ENCODE peak calls at places on chromosomes 6 and 20, in four cellular contexts. I is astrocyte, J is Calu3, W is progenitor cell of endocrine pancreas. H is an unnamed sample.

GRCh38 chr6:98118357-98119045 is 715.9 kb upstream of the POU3F2 start:
- DNase-seq in I (no peak), J (no peak), W (no peak), H (no peak)

GRCh38 chr6:126180585-126180984 is 159.3 kb upstream of the CENPW start:
- DNase-seq in I (peak), J (peak), W (no peak), H (no peak)

GRCh38 chr6:166465671-166466087 is 82.9 kb upstream of the MPC1 start:
- DNase-seq in I (peak), J (no peak), W (no peak), H (no peak)

GRCh38 chr6:129730477-129731165 is 20.6 kb upstream of the ARHGAP18 start:
- DNase-seq in I (no peak), J (peak), W (no peak), H (no peak)

GRCh38 chr6:27126046-27126814 is 121.3 kb upstream of the PRSS16 start:
- DNase-seq in I (no peak), J (no peak), W (no peak), H (no peak)

GRCh38 chr6:80457044-80457933 is 350.8 kb downstream of the BCKDHB start:
- DNase-seq in I (peak), J (peak), W (no peak), H (no peak)

GRCh38 chr20:23152308-23152892 is 66.3 kb upstream of the CD93 start:
- DNase-seq in I (peak), J (no peak), W (no peak), H (no peak)

GRCh38 chr6:47646689-47647088 is 51.7 kb upstream of the ADGRF4 start:
- DNase-seq in I (no peak), J (no peak), W (no peak), H (no peak)

GRCh38 chr6:53309897-53310291 is 38.9 kb downstream of the ELOVL5 start:
- DNase-seq in I (no peak), J (no peak), W (no peak), H (no peak)

GRCh38 chr6:17281497-17282481 is 628 bp downstream of the RBM24 start:
- DNase-seq in I (peak), J (no peak), W (peak), H (peak)

GRCh38 chr6:84059082-84059481 is 25.5 kb downstream of the MRAP2 start:
- DNase-seq in I (no peak), J (no peak), W (no peak), H (no peak)

GRCh38 chr6:97726378-97726777 is 443.4 kb upstream of the MMS22L start:
- DNase-seq in I (peak), J (no peak), W (no peak), H (no peak)

GRCh38 chr6:40338306-40338705 is 248.9 kb downstream of the LRFN2 start:
- DNase-seq in I (no peak), J (no peak), W (no peak), H (no peak)

GRCh38 chr6:98921038-98921437 is 26.7 kb downstream of the FBXL4 start:
- DNase-seq in I (no peak), J (no peak), W (no peak), H (no peak)

GRCh38 chr6:109892451-109893435 is 85.4 kb upstream of the GPR6 start:
- DNase-seq in I (no peak), J (peak), W (no peak), H (no peak)

GRCh38 chr20:9301129-9302072 is 213.0 kb upstream of the LAMP5 start:
- DNase-seq in I (peak), J (peak), W (no peak), H (no peak)

GRCh38 chr20:43959079-43959919 is 44.6 kb downstream of the TOX2 start:
- DNase-seq in I (no peak), J (no peak), W (no peak), H (no peak)

GRCh38 chr6:12911387-12911960 is 194.9 kb downstream of the PHACTR1 start:
- DNase-seq in I (peak), J (no peak), W (no peak), H (peak)

GRCh38 chr6:104952911-104953409 is 3.9 kb upstream of the LIN28B start:
- DNase-seq in I (no peak), J (no peak), W (no peak), H (peak)

GRCh38 chr6:57044568-57044967 is 1.9 kb upstream of the KIAA1586 start:
- DNase-seq in I (no peak), J (no peak), W (no peak), H (no peak)

GRCh38 chr6:57038906-57039305 is 7.6 kb upstream of the KIAA1586 start:
- DNase-seq in I (no peak), J (no peak), W (no peak), H (no peak)

GRCh38 chr6:57035549-57035948 is 10.9 kb upstream of the KIAA1586 start:
- DNase-seq in I (no peak), J (no peak), W (no peak), H (no peak)

GRCh38 chr6:57040011-57040410 is 6.5 kb upstream of the KIAA1586 start:
- DNase-seq in I (no peak), J (peak), W (no peak), H (no peak)
- TF ChIP-seq CTCF in I (no peak), J (peak), W (no peak), H (no peak)

GRCh38 chr6:156564128-156564806 is 212.9 kb upstream of the ARID1B start:
- DNase-seq in I (peak), J (peak), W (peak), H (peak)
- TF ChIP-seq CTCF in I (peak), J (peak), W (peak), H (peak)

DNA sequence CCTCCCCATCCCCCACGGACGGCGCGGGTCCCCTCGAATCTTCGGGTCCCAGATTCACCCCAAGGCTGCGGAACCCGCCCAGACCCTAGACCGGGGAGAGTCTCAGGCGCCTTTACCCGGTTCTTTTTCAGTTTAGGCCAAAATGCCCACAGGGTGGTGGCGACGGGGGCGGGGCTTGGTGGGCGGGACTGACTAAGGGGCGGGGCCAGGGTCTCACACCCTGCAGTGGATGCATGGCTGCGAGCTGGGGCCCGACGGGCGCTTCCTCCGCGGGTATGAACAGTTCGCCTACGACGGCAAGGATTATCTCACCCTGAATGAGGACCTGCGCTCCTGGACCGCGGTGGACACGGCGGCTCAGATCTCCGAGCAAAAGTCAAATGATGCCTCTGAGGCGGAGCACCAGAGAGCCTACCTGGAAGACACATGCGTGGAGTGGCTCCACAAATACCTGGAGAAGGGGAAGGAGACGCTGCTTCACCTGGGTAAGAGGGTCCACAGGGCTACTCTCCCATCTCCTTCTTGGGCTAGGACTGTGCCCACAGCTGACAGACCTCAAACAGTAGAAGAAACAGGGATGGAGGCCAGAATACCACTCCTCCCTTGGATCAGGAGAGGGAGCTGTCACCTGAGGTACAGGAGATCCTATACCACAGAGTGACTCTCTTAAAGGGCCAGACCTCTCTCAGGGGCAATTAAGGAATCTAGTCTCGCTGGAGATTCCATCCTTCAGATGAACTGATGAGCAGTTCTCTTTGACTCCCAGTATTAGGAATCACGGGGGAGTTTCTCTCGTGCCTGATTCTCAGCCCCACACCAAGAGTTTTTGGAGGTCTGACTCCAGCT is 945 bp downstream of the HLA-E start:
- DNase-seq in I (peak), J (peak), W (peak), H (peak)
- TF ChIP-seq CTCF in I (no peak), J (no peak), W (no peak), H (no peak)

GRCh38 chr6:73314577-73315492 is 39.2 kb downstream of the DPPA5 start:
- DNase-seq in I (no peak), J (no peak), W (no peak), H (no peak)

GRCh38 chr6:73309784-73310502 is 44.1 kb downstream of the DPPA5 start:
- DNase-seq in I (peak), J (peak), W (peak), H (peak)

GRCh38 chr6:73309534-73309783 is 44.6 kb downstream of the DPPA5 start:
- DNase-seq in I (no peak), J (no peak), W (no peak), H (no peak)

GRCh38 chr6:73308712-73309533 is 45.2 kb downstream of the DPPA5 start:
- DNase-seq in I (no peak), J (peak), W (no peak), H (peak)
- TF ChIP-seq CTCF in I (no peak), J (no peak), W (peak), H (no peak)

DNA sequence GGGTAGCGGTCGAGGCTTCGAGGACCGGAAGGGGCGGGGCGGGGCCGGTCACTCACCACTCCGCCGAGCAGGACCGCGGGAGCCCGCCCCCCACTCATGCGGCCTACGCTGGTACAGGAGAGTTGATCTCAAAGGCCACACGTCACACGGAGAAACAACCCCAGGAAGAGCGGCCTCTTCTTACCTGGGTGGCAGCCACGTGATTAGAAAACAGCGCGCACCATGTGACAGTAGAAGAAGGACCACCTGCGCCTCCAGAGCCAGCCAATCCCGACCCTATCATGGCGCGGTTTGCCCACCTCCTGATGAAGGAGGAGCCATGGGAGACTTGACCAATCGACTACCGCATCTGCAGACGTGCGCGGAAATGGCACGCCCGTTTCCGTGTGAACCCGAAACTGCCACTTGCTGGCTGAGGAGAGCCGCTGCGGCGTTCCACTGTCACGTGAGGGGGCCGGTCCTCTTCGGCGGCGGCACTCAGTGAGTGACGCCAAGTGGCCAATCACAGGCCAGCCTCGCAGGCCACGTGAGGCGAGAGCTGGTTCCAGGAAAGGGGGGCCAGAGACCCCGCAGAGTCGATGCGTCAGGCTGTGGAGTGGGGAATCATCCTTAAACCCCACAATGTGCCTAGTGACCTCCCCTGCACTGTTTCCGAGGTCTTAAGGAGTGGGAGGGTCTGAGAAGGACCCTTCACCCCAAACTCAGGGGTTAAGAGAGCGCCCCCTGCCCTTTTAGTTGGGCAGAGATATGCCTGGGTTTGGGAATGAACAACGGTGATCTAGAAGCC is at the start of gene CUTA:
- DNase-seq in I (peak), J (peak), W (peak), H (peak)
- TF ChIP-seq CTCF in I (no peak), J (peak), W (peak), H (peak)

GRCh38 chr6:70289299-70289698 is 13.6 kb downstream of the COL9A1 start:
- DNase-seq in I (no peak), J (peak), W (no peak), H (no peak)
- TF ChIP-seq CTCF in I (no peak), J (peak), W (peak), H (no peak)

DNA sequence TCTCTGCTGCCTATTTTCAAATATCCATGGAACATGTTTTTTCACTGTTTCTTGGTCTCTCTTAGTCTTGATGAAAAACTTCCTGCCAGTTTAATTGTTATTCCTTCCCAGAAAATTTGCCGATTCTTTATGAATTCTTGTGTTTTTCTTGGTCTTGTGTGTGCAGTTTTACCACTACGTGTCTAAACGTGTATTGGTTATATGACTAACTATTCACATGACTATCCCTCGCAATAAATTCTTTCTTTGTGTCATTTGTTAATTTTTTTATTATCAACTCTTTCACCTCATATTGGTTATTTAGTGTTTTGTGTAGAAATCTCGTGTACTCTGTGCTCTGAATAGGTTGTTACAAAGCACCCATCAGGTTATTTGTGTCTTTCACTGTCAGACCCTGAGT is 315.4 kb downstream of the HAO1 start:
- DNase-seq in I (no peak), J (no peak), W (no peak), H (no peak)
- TF ChIP-seq CTCF in I (no peak), J (no peak), W (no peak), H (no peak)

DNA sequence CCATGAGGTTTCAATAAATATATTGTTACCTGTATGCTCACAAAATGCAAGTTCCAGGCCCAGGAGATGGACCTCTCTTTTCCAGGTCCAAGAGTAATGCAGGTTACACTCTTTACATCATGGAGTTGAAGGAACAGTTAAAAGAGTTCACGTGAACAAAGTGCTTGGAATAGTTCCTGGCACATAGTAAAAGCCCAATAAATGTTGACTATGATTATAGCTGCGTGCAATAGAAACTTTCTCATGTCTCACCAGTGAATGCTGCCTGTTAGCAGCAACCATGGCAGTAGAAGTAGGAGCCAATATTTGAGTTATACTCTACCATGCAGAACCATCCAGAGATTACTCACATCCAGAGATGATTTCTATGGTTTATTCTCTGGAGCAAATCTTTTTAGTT is 707.5 kb downstream of the DHX35 start:
- DNase-seq in I (no peak), J (no peak), W (no peak), H (no peak)
- TF ChIP-seq CTCF in I (no peak), J (no peak), W (no peak), H (no peak)

GRCh38 chr20:58853466-58853865 is 950 bp downstream of the GNAS start:
- DNase-seq in I (no peak), J (no peak), W (no peak), H (no peak)

GRCh38 chr20:58855506-58856314 is 3.2 kb downstream of the GNAS start:
- DNase-seq in I (no peak), J (peak), W (no peak), H (no peak)

GRCh38 chr20:58852559-58853271 is at the start of gene GNAS:
- DNase-seq in I (peak), J (peak), W (peak), H (peak)

GRCh38 chr20:58853976-58854637 is 1.6 kb downstream of the GNAS start:
- DNase-seq in I (no peak), J (no peak), W (no peak), H (no peak)

GRCh38 chr20:58854638-58855471 is 2.3 kb downstream of the GNAS start:
- DNase-seq in I (no peak), J (no peak), W (no peak), H (no peak)
- TF ChIP-seq CTCF in I (no peak), J (no peak), W (no peak), H (no peak)

H was measured in endothelial cell.